ENCODE peak calls at places on chromosomes 6 and 20, in eight cellular contexts. L is choroid plexus epithelial cell; G is stimulated activated CD4-positive, alpha-beta T cell treated with anti-CD3 and anti-CD28 coated beads, Interleukin-1b, Interleukin-23, amount 100 ng/mL, for 1 hour; R is amniotic stem cell; Q is psoas muscle; E is stimulated activated naive B cell treated with anti-CD40 and anti-IgM and Interleukin-4, amounts not matched to agents 10 μg/mL and 1 μg/mL and 100 μg/mL, for 72 hours; K is aorta; B is fibroblast of the aortic adventitia. C is an unnamed sample.

GRCh38 chr20:1618954-1619550 is 757 bp downstream of the SIRPB1 start:
- DNase-seq in L (no peak), G (no peak), R (no peak), Q (no peak), E (no peak), K (no peak), B (no peak), C (no peak)

GRCh38 chr6:217048-217659 is 75.1 kb upstream of the DUSP22 start:
- DNase-seq in L (peak), G (no peak), R (no peak), Q (no peak), E (no peak), K (no peak), B (no peak), C (no peak)

GRCh38 chr6:134722429-134722828 is 227.5 kb downstream of the ALDH8A1 start:
- DNase-seq in L (peak), G (no peak), R (no peak), Q (no peak), E (no peak), K (no peak), B (peak), C (no peak)

GRCh38 chr6:124132256-124132655 is 328.6 kb downstream of the NKAIN2 start:
- DNase-seq in L (peak), G (no peak), R (no peak), Q (no peak), E (no peak), K (no peak), B (no peak), C (no peak)

GRCh38 chr6:133681880-133682279 is 207.0 kb upstream of the TCF21 start:
- DNase-seq in L (no peak), G (no peak), R (no peak), Q (no peak), E (no peak), K (no peak), B (no peak), C (no peak)

GRCh38 chr6:27290850-27291208 is 21.2 kb downstream of the POM121L2 start:
- DNase-seq in L (no peak), G (no peak), R (no peak), Q (no peak), E (no peak), K (no peak), B (no peak), C (no peak)

GRCh38 chr6:46191961-46192360 is 21.2 kb upstream of the ENPP5 start:
- DNase-seq in L (peak), G (no peak), R (peak), Q (no peak), E (no peak), K (no peak), B (peak), C (peak)

GRCh38 chr6:127634178-127634577 is 57.2 kb downstream of the C6orf58 start:
- DNase-seq in L (no peak), G (no peak), R (no peak), Q (no peak), E (no peak), K (no peak), B (no peak), C (no peak)

GRCh38 chr6:1363729-1364572 is 25.4 kb upstream of the FOXF2 start:
- DNase-seq in L (peak), G (no peak), R (no peak), Q (peak), E (no peak), K (no peak), B (peak), C (no peak)

GRCh38 chr6:32952817-32953739 is at the start of gene HLA-DMA:
- DNase-seq in L (peak), G (peak), R (peak), Q (peak), E (peak), K (peak), B (peak), C (peak)

GRCh38 chr20:15346657-15347280 is 1009.4 kb upstream of the FLRT3 start:
- DNase-seq in L (no peak), G (no peak), R (no peak), Q (no peak), E (no peak), K (no peak), B (no peak), C (no peak)

GRCh38 chr6:74588094-74588493 is 617.8 kb downstream of the COL12A1 start:
- DNase-seq in L (no peak), G (no peak), R (no peak), Q (no peak), E (no peak), K (no peak), B (no peak), C (no peak)

GRCh38 chr6:3410385-3411360 is 46.2 kb downstream of the SLC22A23 start:
- DNase-seq in L (peak), G (peak), R (peak), Q (no peak), E (peak), K (peak), B (peak), C (no peak)

GRCh38 chr6:149961728-149962425 is 1.9 kb upstream of the ULBP1 start:
- DNase-seq in L (no peak), G (no peak), R (no peak), Q (no peak), E (no peak), K (no peak), B (no peak), C (no peak)

GRCh38 chr6:3732345-3733141 is 19.0 kb downstream of the PXDC1 start:
- DNase-seq in L (peak), G (peak), R (peak), Q (peak), E (no peak), K (peak), B (peak), C (no peak)

GRCh38 chr6:142300758-142301251 is 1.0 kb upstream of the ADGRG6 start:
- DNase-seq in L (peak), G (no peak), R (no peak), Q (peak), E (no peak), K (peak), B (peak), C (no peak)

GRCh38 chr6:107564223-107564855 is 74.4 kb downstream of the SOBP start:
- DNase-seq in L (no peak), G (no peak), R (no peak), Q (no peak), E (no peak), K (no peak), B (no peak), C (no peak)

GRCh38 chr20:49320460-49320859 is 42.6 kb upstream of the ZNFX1 start:
- DNase-seq in L (peak), G (no peak), R (no peak), Q (no peak), E (no peak), K (no peak), B (peak), C (no peak)

GRCh38 chr6:29651413-29652197 is 5.3 kb upstream of the MOG start:
- DNase-seq in L (peak), G (no peak), R (no peak), Q (no peak), E (no peak), K (no peak), B (peak), C (no peak)

GRCh38 chr20:37383229-37383989 is 37.5 kb downstream of the SRC start:
- DNase-seq in L (no peak), G (no peak), R (no peak), Q (no peak), E (peak), K (peak), B (peak), C (no peak)

GRCh38 chr20:60137657-60138245 is 179.5 kb downstream of the CDH26 start:
- DNase-seq in L (peak), G (no peak), R (no peak), Q (peak), E (peak), K (no peak), B (no peak), C (no peak)

GRCh38 chr20:32440069-32440757 is 82.1 kb downstream of the ASXL1 start:
- DNase-seq in L (no peak), G (no peak), R (no peak), Q (no peak), E (no peak), K (no peak), B (no peak), C (no peak)

GRCh38 chr6:111423960-111424846 is 58.8 kb downstream of the REV3L start:
- DNase-seq in L (peak), G (no peak), R (no peak), Q (no peak), E (no peak), K (peak), B (peak), C (no peak)

GRCh38 chr6:46170357-46171289 is at the start of gene ENPP5:
- DNase-seq in L (peak), G (peak), R (no peak), Q (peak), E (peak), K (peak), B (no peak), C (no peak)

GRCh38 chr6:11770546-11771466 is 7.8 kb downstream of the ADTRP start:
- DNase-seq in L (peak), G (no peak), R (peak), Q (peak), E (no peak), K (peak), B (peak), C (peak)

GRCh38 chr6:3341467-3341866 is 82.7 kb downstream of the PSMG4 start:
- DNase-seq in L (peak), G (no peak), R (no peak), Q (peak), E (no peak), K (no peak), B (peak), C (peak)